ENCODE peak calls at places on chromosomes 4 and X, in nine cellular contexts. U is pancreas, T is DND-41, D is lung, I is ovary, X is prostate gland, N is Panc1, R is esophagus squamous epithelium, V is A549. C is an unnamed sample. For H3K4me1, the result is how much of the 10 kb centered on the place peaks cover.

GRCh38 chr4:182454440-182455013 is 211.3 kb downstream of the TENM3 start:
- DNase-seq in R (no peak), X (no peak), N (no peak), D (no peak), V (no peak), T (no peak), U (no peak), I (no peak), C (no peak)

GRCh38 chr4:143384381-143384994 is 47.8 kb downstream of the GAB1 start:
- DNase-seq in T (no peak), X (no peak), I (no peak), U (no peak), V (no peak), N (no peak), R (no peak), D (peak), C (no peak)

GRCh38 chr4:19791422-19792113 is 460.1 kb upstream of the SLIT2 start:
- DNase-seq in N (no peak), X (no peak), V (no peak), D (no peak), U (no peak), R (no peak), I (no peak), T (no peak), C (no peak)

GRCh38 chr4:55116450-55116849 is 8.9 kb downstream of the KDR start:
- DNase-seq in U (no peak), X (no peak), R (no peak), N (no peak), T (no peak), I (no peak), D (no peak), V (no peak), C (no peak)

GRCh38 chr4:48227662-48228061 is 42.0 kb downstream of the TEC start:
- DNase-seq in T (no peak), D (no peak), V (no peak), N (no peak), X (no peak), I (no peak), R (no peak), U (no peak), C (no peak)

GRCh38 chrX:151974336-151975227 is at the start of gene GABRE:
- DNase-seq in D (peak), X (peak), N (no peak), V (no peak), R (no peak), U (peak), I (peak), T (no peak), C (no peak)

GRCh38 chrX:87518504-87518903 is 902 bp downstream of the KLHL4 start:
- DNase-seq in R (no peak), X (no peak), I (no peak), N (no peak), T (no peak), V (no peak), U (no peak), D (no peak), C (no peak)

GRCh38 chr4:152267811-152268210 is 268.1 kb downstream of the FBXW7 start:
- DNase-seq in V (no peak), I (no peak), U (no peak), N (no peak), R (no peak), T (no peak), X (no peak), D (no peak), C (no peak)

GRCh38 chr4:37715889-37716402 is 29.8 kb upstream of the RELL1 start:
- DNase-seq in D (no peak), V (no peak), X (no peak), I (no peak), R (no peak), N (no peak), U (no peak), T (no peak), C (no peak)

GRCh38 chr4:184819786-184820185 is 6.0 kb downstream of the ACSL1 start:
- DNase-seq in U (no peak), D (no peak), V (no peak), N (no peak), R (no peak), I (no peak), T (no peak), X (no peak), C (no peak)
- H3K4me1 ChIP-seq in U (under half), D (under half), V (under half), N (under half), R (under half), I (under half), T (under half), X (under half), C (half or more)

GRCh38 chr4:2812600-2812932 is 19.7 kb downstream of the SH3BP2 start:
- DNase-seq in D (no peak), X (no peak), R (no peak), I (no peak), U (no peak), N (no peak), T (peak), V (no peak), C (no peak)

GRCh38 chr4:2812985-2813384 is 20.1 kb downstream of the SH3BP2 start:
- DNase-seq in D (no peak), N (no peak), T (peak), U (no peak), X (no peak), V (no peak), R (no peak), I (no peak), C (no peak)

GRCh38 chr4:2813446-2814405 is 20.8 kb downstream of the SH3BP2 start:
- DNase-seq in N (no peak), I (no peak), D (no peak), X (no peak), U (no peak), V (no peak), R (no peak), T (no peak), C (no peak)

GRCh38 chr4:2816401-2816954 is 23.6 kb downstream of the SH3BP2 start:
- DNase-seq in I (no peak), X (no peak), T (no peak), R (no peak), V (no peak), N (no peak), D (no peak), U (no peak), C (no peak)

DNA sequence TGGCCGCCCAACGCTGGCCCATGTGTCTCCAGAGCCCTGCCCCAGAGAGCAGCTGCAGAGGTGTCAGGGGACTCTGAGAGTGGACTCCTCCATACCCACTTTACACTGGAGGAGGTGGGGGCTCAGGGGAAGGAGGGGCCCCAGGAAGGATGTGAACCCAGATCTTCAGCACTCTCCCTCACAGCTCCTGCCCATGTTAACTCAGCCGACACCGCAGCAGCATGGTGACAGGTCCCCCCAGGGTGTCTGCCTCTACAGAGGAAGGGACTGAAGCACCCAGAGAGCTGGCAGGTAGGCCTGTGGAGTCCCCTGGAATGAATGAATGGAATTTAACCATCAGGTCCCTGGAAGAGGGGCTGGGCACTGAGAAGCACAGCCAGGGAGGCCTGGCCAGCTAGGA is 21.7 kb downstream of the SH3BP2 start:
- DNase-seq in T (no peak), V (no peak), D (no peak), I (no peak), U (no peak), R (no peak), N (no peak), X (no peak), C (no peak)
- H3K4me1 ChIP-seq in T (under half), V (under half), D (half or more), I (under half), U (under half), R (half or more), N (under half), X (under half), C (half or more)

DNA sequence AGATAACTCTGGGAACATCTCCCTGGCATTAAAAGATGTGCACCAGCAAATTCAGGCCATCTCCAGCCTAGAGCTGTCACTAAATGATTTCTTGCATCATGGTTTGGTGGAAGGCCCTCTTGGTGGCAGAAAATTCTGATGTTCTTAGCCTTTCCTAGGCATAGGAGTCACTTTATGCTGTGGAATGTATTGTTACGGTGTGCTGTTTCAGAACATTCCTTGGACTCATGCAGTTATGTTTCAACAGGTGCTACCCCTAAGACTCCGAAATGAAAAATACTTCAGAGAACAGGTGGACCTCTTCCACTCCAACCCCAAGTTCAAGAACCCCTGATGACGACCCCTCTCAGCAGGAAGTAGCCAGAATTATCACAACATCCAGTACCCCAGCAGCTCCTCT is 20.3 kb upstream of the PAPSS1 start:
- DNase-seq in I (no peak), N (no peak), T (no peak), V (no peak), X (no peak), R (no peak), U (no peak), D (no peak), C (no peak)
- H3K4me1 ChIP-seq in I (under half), N (under half), T (under half), V (under half), X (under half), R (under half), U (under half), D (under half), C (under half)

GRCh38 chr4:10047967-10048366 is 26.7 kb upstream of the SLC2A9 start:
- DNase-seq in N (no peak), R (no peak), I (no peak), U (no peak), V (no peak), X (no peak), T (no peak), D (no peak), C (peak)
- H3K4me1 ChIP-seq in N (under half), R (under half), I (under half), U (under half), V (under half), X (under half), T (under half), D (under half), C (under half)

DNA sequence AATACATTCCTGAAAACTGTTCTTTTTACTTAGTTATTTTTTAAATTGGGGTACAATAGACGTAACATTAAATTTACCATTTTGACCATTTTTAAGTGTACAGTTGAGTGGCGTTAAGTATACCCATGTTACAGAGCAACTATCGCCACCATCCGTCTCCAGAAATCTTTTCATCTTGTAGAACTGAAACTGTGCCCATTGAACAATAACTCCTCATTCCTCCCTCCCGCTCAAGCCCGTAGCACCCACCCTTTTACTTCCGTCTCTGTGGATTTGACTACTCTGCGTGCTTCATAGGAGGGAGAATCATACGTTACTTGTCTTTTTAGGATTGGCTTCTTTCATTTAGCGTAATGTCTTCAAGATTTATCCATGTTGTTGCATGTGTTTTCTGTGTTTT is 55.3 kb downstream of the TMEM131L start:
- DNase-seq in U (no peak), N (no peak), V (no peak), I (no peak), D (no peak), R (no peak), X (no peak), T (peak), C (no peak)
- H3K4me1 ChIP-seq in U (under half), N (under half), V (under half), I (under half), D (under half), R (under half), X (under half), T (half or more), C (under half)